ENCODE peak calls at places on chromosomes 6 and 20, in four cellular contexts. J, X, M and N are unnamed samples.
A peak's percentile ranks its signal among the peaks of the same experiment; 100 is the strongest.

GRCh38 chr20:63086421-63087235 is 79.9 kb upstream of the BHLHE23 start:
- DNase-seq in J (no peak), X (no peak), M (no peak), N (no peak)

GRCh38 chr20:53331151-53331973 is 262.3 kb downstream of the ZNF217 start:
- DNase-seq in J (peak; percentile 28), X (peak; percentile 41), M (peak; percentile 78), N (no peak)

GRCh38 chr6:15152720-15153119 is 93.1 kb upstream of the JARID2 start:
- DNase-seq in J (no peak), X (no peak), M (peak; percentile 44), N (no peak)

GRCh38 chr6:53828971-53829697 is 34.3 kb downstream of the LRRC1 start:
- DNase-seq in J (no peak), X (peak; percentile 33), M (no peak), N (no peak)

GRCh38 chr6:20564777-20565176 is 30.5 kb downstream of the CDKAL1 start:
- DNase-seq in J (no peak), X (no peak), M (no peak), N (no peak)

GRCh38 chr6:161080263-161080970 is 88.8 kb downstream of the MAP3K4 start:
- DNase-seq in J (no peak), X (no peak), M (no peak), N (no peak)

GRCh38 chr6:69584913-69585729 is 211.7 kb downstream of the LMBRD1 start:
- DNase-seq in J (no peak), X (no peak), M (no peak), N (no peak)

GRCh38 chr20:64205611-64206026 is 41.4 kb downstream of the MYT1 start:
- DNase-seq in J (no peak), X (no peak), M (no peak), N (no peak)

GRCh38 chr20:58867211-58867610 is 14.7 kb downstream of the GNAS start:
- DNase-seq in J (no peak), X (no peak), M (no peak), N (no peak)

GRCh38 chr6:157368359-157369049 is 12.5 kb upstream of the ZDHHC14 start:
- DNase-seq in J (no peak), X (no peak), M (no peak), N (no peak)
- TF ChIP-seq SIN3A in J (no peak), X (no peak), M (no peak), N (no peak)

DNA sequence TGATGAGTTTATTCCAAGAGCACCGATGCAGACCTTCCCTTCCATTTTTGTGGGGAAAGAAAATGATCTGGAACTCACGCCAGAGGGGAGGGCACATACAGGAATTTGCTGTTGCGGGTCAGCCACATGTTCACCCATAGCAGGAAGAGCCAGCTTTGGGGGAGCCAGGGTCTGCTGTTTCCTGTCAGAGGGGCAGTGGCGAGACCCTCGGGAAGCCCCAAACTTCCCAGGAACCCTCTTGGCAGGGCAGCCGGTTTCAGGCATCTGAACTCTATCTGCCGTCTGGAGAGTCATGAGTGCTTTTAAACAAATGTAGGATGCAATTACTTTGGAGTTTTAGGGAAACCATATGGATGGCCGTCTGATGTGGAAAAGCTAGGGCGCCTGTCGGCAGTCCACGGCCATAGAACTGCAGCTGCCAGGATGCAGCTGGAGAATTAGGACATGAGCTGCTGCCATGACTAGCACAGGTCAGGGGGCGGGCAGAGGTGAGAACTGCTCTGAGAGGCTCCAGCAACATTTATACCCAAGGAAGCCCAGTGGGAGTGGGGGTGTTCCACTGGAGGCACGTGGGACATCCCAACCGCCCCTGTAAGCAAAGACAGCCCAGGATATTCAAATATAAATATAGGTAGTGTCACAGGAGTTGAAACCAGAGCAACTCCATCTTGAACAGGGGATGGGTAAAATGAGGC is 14.8 kb upstream of the SERPINB9 start:
- DNase-seq in J (no peak), X (no peak), M (no peak), N (no peak)
- TF ChIP-seq TCF7L2 in J (no peak), X (no peak), M (no peak), N (no peak)

GRCh38 chr6:35048031-35048613 is 93.0 kb downstream of the TCP11 start:
- DNase-seq in J (no peak), X (no peak), M (no peak), N (no peak)

GRCh38 chr6:35048631-35049083 is 92.5 kb downstream of the TCP11 start:
- DNase-seq in J (no peak), X (no peak), M (no peak), N (no peak)

GRCh38 chr6:35047265-35048011 is 93.7 kb downstream of the TCP11 start:
- DNase-seq in J (no peak), X (no peak), M (no peak), N (no peak)

GRCh38 chr6:35046098-35046497 is 95.0 kb downstream of the TCP11 start:
- DNase-seq in J (no peak), X (no peak), M (no peak), N (no peak)

DNA sequence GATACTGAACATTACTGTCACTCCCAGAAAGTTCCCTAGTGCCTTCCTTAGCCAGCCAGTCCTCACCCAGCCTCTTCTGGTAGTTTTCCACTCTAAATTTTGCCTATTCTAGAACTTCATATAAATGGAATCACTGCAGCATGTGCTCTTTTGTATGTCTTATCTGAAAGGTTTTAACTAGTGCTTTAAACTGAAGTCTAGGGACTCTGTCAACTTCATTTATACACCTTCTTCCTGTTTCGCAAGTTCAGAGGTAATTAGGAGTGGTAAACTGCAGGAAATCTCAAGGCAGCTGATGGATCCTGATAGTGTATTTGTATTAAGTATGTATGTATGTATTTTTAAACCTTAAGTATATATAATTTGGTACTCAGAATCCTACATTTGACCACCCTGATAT is 94.3 kb downstream of the TCP11 start:
- DNase-seq in J (no peak), X (no peak), M (no peak), N (no peak)
- H3K4me1 ChIP-seq in J (no peaks in the 10 kb centered on the region), X (peaks cover 9% of the 10 kb centered on the region), M (peaks cover 5% of the 10 kb centered on the region), N (peaks cover 8% of the 10 kb centered on the region)

GRCh38 chr6:3011592-3011991 is 11.9 kb downstream of the NQO2 start:
- DNase-seq in J (no peak), X (no peak), M (no peak), N (no peak)

GRCh38 chr6:3014675-3015066 is 15.0 kb downstream of the NQO2 start:
- DNase-seq in J (no peak), X (no peak), M (no peak), N (no peak)

GRCh38 chr6:3013901-3014674 is 14.4 kb downstream of the NQO2 start:
- DNase-seq in J (no peak), X (no peak), M (peak; percentile 9), N (no peak)

GRCh38 chr6:3015144-3015543 is 15.4 kb downstream of the NQO2 start:
- DNase-seq in J (no peak), X (no peak), M (peak; percentile 6), N (no peak)

DNA sequence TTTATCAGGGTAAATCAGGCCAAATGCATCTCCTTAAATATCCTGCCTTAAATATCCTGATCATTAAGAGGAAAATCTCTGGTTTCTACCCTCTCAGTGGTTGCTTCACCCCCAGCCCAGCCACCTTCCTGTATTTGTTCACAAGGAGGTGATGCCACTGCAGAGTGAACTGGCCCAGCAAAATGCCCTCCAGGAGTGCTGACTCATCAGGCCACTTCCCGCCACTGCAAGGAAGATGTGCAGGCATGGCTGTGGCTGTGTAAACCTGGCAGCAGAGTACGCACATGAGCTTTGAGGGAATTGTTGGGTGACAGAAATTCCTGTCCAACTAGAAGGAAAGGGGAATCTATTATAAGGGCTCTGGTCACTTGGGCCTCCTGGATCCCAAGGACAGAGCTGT is 13.8 kb downstream of the NQO2 start:
- DNase-seq in J (no peak), X (no peak), M (peak; percentile 11), N (no peak)
- TF ChIP-seq SIN3A in J (no peak), X (no peak), M (no peak), N (no peak)

DNA sequence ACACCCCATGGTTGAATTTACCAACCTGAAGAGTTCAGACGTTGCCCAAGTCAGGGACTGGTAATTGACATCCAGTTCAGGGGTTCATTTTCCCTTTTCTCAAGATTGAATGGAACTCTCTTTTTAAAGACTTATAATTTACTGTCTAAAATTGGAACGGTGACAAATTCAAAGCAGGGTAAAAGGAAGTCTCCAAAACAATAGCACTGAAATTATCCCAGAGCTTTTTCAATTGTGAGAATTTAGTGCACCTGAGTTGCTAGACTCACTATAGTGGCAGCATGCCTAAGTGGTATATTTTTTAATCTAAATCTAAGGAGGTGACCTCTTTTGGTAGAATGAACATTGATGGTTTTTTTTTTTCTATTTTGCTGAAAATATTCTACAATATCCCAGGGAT is 90.9 kb upstream of the PREP start:
- DNase-seq in J (no peak), X (no peak), M (no peak), N (no peak)
- TF ChIP-seq TCF7L2 in J (no peak), X (no peak), M (no peak), N (no peak)

GRCh38 chr6:132751306-132751705 is 6.4 kb downstream of the VNN2 start:
- DNase-seq in J (no peak), X (no peak), M (no peak), N (no peak)
- H3K4me1 ChIP-seq in J (no peaks in the 10 kb centered on the region), X (no peaks in the 10 kb centered on the region), M (no peaks in the 10 kb centered on the region), N (no peaks in the 10 kb centered on the region)

GRCh38 chr20:32681175-32682084 is 7.7 kb upstream of the C20orf203 start:
- DNase-seq in J (no peak), X (no peak), M (peak; percentile 87), N (no peak)

GRCh38 chr20:32680544-32681174 is 6.9 kb upstream of the C20orf203 start:
- DNase-seq in J (no peak), X (no peak), M (no peak), N (no peak)

GRCh38 chr20:32682508-32682987 is 8.8 kb upstream of the C20orf203 start:
- DNase-seq in J (no peak), X (no peak), M (peak; percentile 57), N (no peak)

GRCh38 chr20:32675223-32675975 is 1.7 kb upstream of the C20orf203 start:
- DNase-seq in J (no peak), X (no peak), M (no peak), N (no peak)

DNA sequence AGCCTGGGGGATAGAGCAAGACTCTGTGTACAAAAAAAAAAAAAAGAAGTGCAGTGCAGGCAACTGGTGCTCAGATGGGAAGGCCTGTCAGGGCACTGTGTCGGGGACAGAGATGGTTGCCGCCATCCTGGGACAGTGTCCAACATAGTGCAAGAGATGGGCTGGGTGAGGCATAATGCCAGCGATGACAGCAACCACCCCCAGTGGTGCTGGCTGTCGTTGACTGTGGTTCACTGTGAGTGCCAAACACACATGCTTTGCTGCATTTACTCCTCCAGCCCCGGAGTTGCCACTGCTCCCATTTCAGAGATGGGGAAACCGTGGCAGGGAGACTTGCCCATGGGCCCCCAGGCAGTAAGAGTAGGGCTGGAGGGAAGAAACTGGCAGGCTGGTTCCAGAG is 5.2 kb upstream of the C20orf203 start:
- DNase-seq in J (no peak), X (no peak), M (no peak), N (no peak)
- TF ChIP-seq SIN3A in J (no peak), X (no peak), M (no peak), N (no peak)

DNA sequence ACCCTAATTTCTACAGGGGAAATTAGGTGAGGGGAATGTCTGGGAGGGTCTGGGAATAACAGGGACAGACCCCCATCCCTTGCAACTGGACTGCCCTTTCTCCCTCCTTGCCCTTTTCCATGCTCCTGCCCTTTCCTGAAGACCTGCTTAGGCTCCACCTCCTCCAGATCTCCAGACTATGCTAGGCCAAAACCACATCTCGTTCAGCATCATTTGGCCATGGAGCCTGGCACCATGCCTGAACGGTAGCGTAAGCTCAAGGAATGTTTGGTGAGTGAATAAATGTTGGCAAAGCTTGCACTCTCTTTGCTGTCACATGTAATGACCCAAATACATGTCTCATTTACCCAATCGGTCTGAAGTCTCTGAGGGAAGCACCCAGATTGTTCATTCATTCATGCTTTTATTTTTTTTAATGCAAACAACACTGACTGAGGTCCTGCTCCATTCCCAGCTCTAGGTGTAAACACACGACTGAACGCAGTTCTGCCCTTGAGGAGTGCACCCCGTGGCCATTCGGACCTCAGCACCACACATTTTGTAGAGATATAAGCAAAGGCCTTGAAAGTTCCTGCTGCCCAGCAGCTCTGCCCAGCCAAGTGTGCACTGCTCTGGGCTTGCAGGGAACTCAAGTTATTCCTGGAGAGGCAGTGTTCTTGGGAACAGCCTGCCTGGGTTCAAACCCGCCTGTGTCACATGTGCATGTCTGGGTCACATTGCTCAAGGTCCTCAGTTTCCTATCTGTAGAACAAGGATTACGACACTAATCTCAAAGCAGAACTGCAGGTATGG is 1.1 kb upstream of the GRM4 start:
- DNase-seq in J (no peak), X (no peak), M (no peak), N (no peak)
- TF ChIP-seq TCF7L2 in J (no peak), X (no peak), M (no peak), N (no peak)